ENCODE peak calls at places on chromosomes 16 and 17, in four cellular contexts. W is stimulated activated naive CD4-positive, alpha-beta T cell; U is stimulated activated CD4-positive, alpha-beta T cell treated with anti-CD3 and anti-CD28 coated beads, Interleukin-15, amount 100 ng/mL, for 1 hour; N is effector memory CD8-positive, alpha-beta T cell. C is an unnamed sample.

GRCh38 chr17:5705081-5705875 is 121.0 kb upstream of the NLRP1 start:
- DNase-seq in N (no peak), W (no peak), U (no peak), C (no peak)

GRCh38 chr17:78344666-78345065 is 15.2 kb downstream of the SOCS3 start:
- DNase-seq in U (no peak), N (no peak), W (no peak), C (no peak)

GRCh38 chr16:50521246-50521900 is 26.8 kb upstream of the NKD1 start:
- DNase-seq in U (no peak), W (no peak), N (no peak), C (no peak)

GRCh38 chr16:14248791-14249190 is 177.7 kb downstream of the MRTFB start:
- DNase-seq in N (no peak), W (no peak), U (no peak), C (no peak)

GRCh38 chr17:8109669-8110455 is 8.5 kb downstream of the ALOXE3 start:
- DNase-seq in U (peak), W (peak), N (peak), C (no peak)

GRCh38 chr17:2549392-2550211 is 37.9 kb upstream of the METTL16 start:
- DNase-seq in U (no peak), N (no peak), W (no peak), C (no peak)

GRCh38 chr16:62638964-62639861 is 603.0 kb upstream of the CDH8 start:
- DNase-seq in N (no peak), W (no peak), U (no peak), C (no peak)

GRCh38 chr17:68705331-68706166 is 104.4 kb upstream of the FAM20A start:
- DNase-seq in N (no peak), W (no peak), U (no peak), C (peak)

GRCh38 chr17:80927791-80928216 is 63.8 kb upstream of the CHMP6 start:
- DNase-seq in N (no peak), U (no peak), W (no peak), C (no peak)

GRCh38 chr16:67284699-67285646 is 5.6 kb downstream of the PLEKHG4 start:
- DNase-seq in U (no peak), N (no peak), W (no peak), C (no peak)

GRCh38 chr17:64402469-64402868 is 11.8 kb upstream of the PECAM1 start:
- DNase-seq in N (no peak), U (no peak), W (no peak), C (no peak)

GRCh38 chr17:5587431-5588032 is 3.2 kb upstream of the NLRP1 start:
- DNase-seq in N (peak), W (peak), U (no peak), C (peak)

GRCh38 chr16:12340151-12340733 is 363.7 kb downstream of the SNX29 start:
- DNase-seq in N (no peak), W (no peak), U (no peak), C (peak)

GRCh38 chr17:32285286-32285685 is 19.7 kb downstream of the RHBDL3 start:
- DNase-seq in U (no peak), N (no peak), W (no peak), C (no peak)

GRCh38 chr17:36094746-36095145 is 4.8 kb upstream of the CCL3 start:
- DNase-seq in W (no peak), U (no peak), N (no peak), C (no peak)

GRCh38 chr16:30903002-30903401 is 6.6 kb downstream of the CTF1 start:
- DNase-seq in U (no peak), W (no peak), N (no peak), C (no peak)

GRCh38 chr16:18932243-18932997 is 6.2 kb upstream of the SMG1 start:
- DNase-seq in U (no peak), N (no peak), W (no peak), C (peak)

GRCh38 chr16:58258326-58258725 is 36.5 kb downstream of the PRSS54 start:
- DNase-seq in W (no peak), U (no peak), N (no peak), C (no peak)

GRCh38 chr17:67052720-67053437 is 8.5 kb downstream of the CACNG1 start:
- DNase-seq in N (no peak), W (no peak), U (no peak), C (no peak)

GRCh38 chr16:58931436-58931835 is 197.3 kb upstream of the GOT2 start:
- DNase-seq in W (no peak), N (no peak), U (no peak), C (no peak)

GRCh38 chr16:30186444-30186781 is 3.0 kb downstream of the CORO1A start:
- DNase-seq in N (no peak), U (no peak), W (no peak), C (no peak)

GRCh38 chr17:64503341-64503740 is 2.7 kb downstream of the DDX5 start:
- DNase-seq in N (no peak), W (no peak), U (no peak), C (no peak)

GRCh38 chr17:78179372-78179771 is 7.5 kb downstream of the TK1 start:
- DNase-seq in W (no peak), N (no peak), U (no peak), C (peak)

GRCh38 chr16:54425681-54426549 is 139.3 kb upstream of the IRX3 start:
- DNase-seq in N (no peak), U (no peak), W (no peak), C (no peak)

GRCh38 chr17:57086069-57086930 is 1.3 kb downstream of the AKAP1 start:
- DNase-seq in U (no peak), W (no peak), N (peak), C (peak)

GRCh38 chr16:12300490-12300889 is 324.0 kb downstream of the SNX29 start:
- DNase-seq in N (no peak), W (no peak), U (no peak), C (no peak)

GRCh38 chr17:58136669-58137279 is 11.4 kb upstream of the OR4D1 start:
- DNase-seq in N (no peak), U (no peak), W (no peak), C (no peak)

GRCh38 chr17:61997649-61998048 is 67.4 kb downstream of the MED13 start:
- DNase-seq in U (no peak), W (no peak), N (no peak), C (peak)